ENCODE peak calls at places on chromosomes 12 and 14, in eight cellular contexts. J is iris pigment epithelial cell; E is midbrain; M is upper lobe of left lung; O is activated naive CD8-positive, alpha-beta T cell treated with anti-CD3 and anti-CD28 coated beads, Interleukin-2, amount 50 U/mL, for 24 hours; Y is hypothalamus; G is lung; X is HFFc6. D is an unnamed sample.

GRCh38 chr12:19482551-19483109 is 43.3 kb downstream of the AEBP2 start:
- DNase-seq in J (no peak), E (no peak), M (peak), O (peak), Y (no peak), G (no peak), X (no peak), D (no peak)

GRCh38 chr12:43241971-43242370 is 310.0 kb downstream of the ADAMTS20 start:
- DNase-seq in J (peak), E (no peak), M (no peak), O (no peak), Y (no peak), G (no peak), X (peak), D (no peak)

GRCh38 chr14:76867536-76868452 is 41.6 kb downstream of the LRRC74A start:
- DNase-seq in J (no peak), E (no peak), M (peak), O (peak), Y (no peak), G (peak), X (no peak), D (peak)

GRCh38 chr14:39267592-39268112 is 33.9 kb downstream of the MIA2 start:
- DNase-seq in J (no peak), E (no peak), M (no peak), O (no peak), Y (no peak), G (no peak), X (peak), D (peak)

GRCh38 chr14:95138876-95139275 is 18.5 kb downstream of the DICER1 start:
- DNase-seq in J (peak), E (no peak), M (no peak), O (no peak), Y (no peak), G (no peak), X (no peak), D (no peak)

GRCh38 chr12:58608711-58609110 is 311.6 kb downstream of the LRIG3 start:
- DNase-seq in J (peak), E (no peak), M (no peak), O (no peak), Y (no peak), G (no peak), X (no peak), D (no peak)

GRCh38 chr12:62602445-62603060 is 135.9 kb downstream of the MON2 start:
- DNase-seq in J (peak), E (peak), M (peak), O (peak), Y (peak), G (peak), X (peak), D (peak)

GRCh38 chr14:90295870-90296516 is 35.7 kb downstream of the NRDE2 start:
- DNase-seq in J (peak), E (no peak), M (peak), O (no peak), Y (no peak), G (no peak), X (no peak), D (no peak)